ENCODE peak calls at places on chromosomes 2 and 18, in five cellular contexts. One of them, this sample, is unnamed.

GRCh38 chr2:46914578-46915230 is 902 bp downstream of the MCFD2 start:
- DNase-seq in IMR-90: no peak
- DNase-seq in fibroblast of lung: peak; percentile 15
- DNase-seq in body of pancreas: no peak
- DNase-seq in uterus: no peak
- DNase-seq in this sample: no peak

GRCh38 chr2:216554755-216555154 is 56.1 kb downstream of the RPL37A start:
- DNase-seq in IMR-90: no peak
- DNase-seq in fibroblast of lung: no peak
- DNase-seq in body of pancreas: no peak
- DNase-seq in uterus: no peak
- DNase-seq in this sample: no peak

GRCh38 chr2:48541696-48542389 is 11.9 kb downstream of the STON1 start:
- DNase-seq in IMR-90: no peak
- DNase-seq in fibroblast of lung: no peak
- DNase-seq in body of pancreas: no peak
- DNase-seq in uterus: no peak
- DNase-seq in this sample: no peak

GRCh38 chr2:5818947-5819346 is 126.8 kb downstream of the SOX11 start:
- DNase-seq in IMR-90: peak; percentile 5
- DNase-seq in fibroblast of lung: peak; percentile 59
- DNase-seq in body of pancreas: no peak
- DNase-seq in uterus: no peak
- DNase-seq in this sample: no peak

GRCh38 chr2:42054657-42055430 is 7.0 kb downstream of the PKDCC start:
- DNase-seq in IMR-90: no peak
- DNase-seq in fibroblast of lung: no peak
- DNase-seq in body of pancreas: peak; percentile 51
- DNase-seq in uterus: no peak
- DNase-seq in this sample: no peak

GRCh38 chr2:26767894-26768487 is 3.9 kb downstream of the SLC35F6 start:
- DNase-seq in IMR-90: no peak
- DNase-seq in fibroblast of lung: no peak
- DNase-seq in body of pancreas: peak; percentile 36
- DNase-seq in uterus: no peak
- DNase-seq in this sample: no peak

GRCh38 chr18:60117321-60117720 is 217.5 kb downstream of the PMAIP1 start:
- DNase-seq in IMR-90: no peak
- DNase-seq in fibroblast of lung: no peak
- DNase-seq in body of pancreas: no peak
- DNase-seq in uterus: no peak
- DNase-seq in this sample: no peak

GRCh38 chr2:169141713-169142352 is 72.5 kb downstream of the DHRS9 start:
- DNase-seq in IMR-90: peak; percentile 53
- DNase-seq in fibroblast of lung: peak; percentile 57
- DNase-seq in body of pancreas: peak; percentile 68
- DNase-seq in uterus: peak; percentile 15
- DNase-seq in this sample: peak; percentile 0

GRCh38 chr2:240213226-240213475 is 72.7 kb upstream of the OTOS start:
- DNase-seq in IMR-90: no peak
- DNase-seq in fibroblast of lung: no peak
- DNase-seq in body of pancreas: no peak
- DNase-seq in uterus: no peak
- DNase-seq in this sample: peak; percentile 52

GRCh38 chr2:46351388-46352141 is 54.4 kb downstream of the EPAS1 start:
- DNase-seq in IMR-90: no peak
- DNase-seq in fibroblast of lung: no peak
- DNase-seq in body of pancreas: no peak
- DNase-seq in uterus: peak; percentile 61
- DNase-seq in this sample: no peak

GRCh38 chr2:121080013-121080772 is 204.8 kb downstream of the TFCP2L1 start:
- DNase-seq in IMR-90: peak; percentile 34
- DNase-seq in fibroblast of lung: peak; percentile 53
- DNase-seq in body of pancreas: peak; percentile 74
- DNase-seq in uterus: peak; percentile 67
- DNase-seq in this sample: peak; percentile 53

GRCh38 chr2:64260817-64261216 is 116.6 kb upstream of the PELI1 start:
- DNase-seq in IMR-90: no peak
- DNase-seq in fibroblast of lung: no peak
- DNase-seq in body of pancreas: peak; percentile 25
- DNase-seq in uterus: peak; percentile 51
- DNase-seq in this sample: no peak

GRCh38 chr2:216578325-216578724 is 54.9 kb upstream of the IGFBP2 start:
- DNase-seq in IMR-90: peak; percentile 66
- DNase-seq in fibroblast of lung: no peak
- DNase-seq in body of pancreas: no peak
- DNase-seq in uterus: no peak
- DNase-seq in this sample: no peak

GRCh38 chr18:21112543-21113105 is 1.0 kb upstream of the ROCK1 start:
- DNase-seq in IMR-90: peak; percentile 32
- DNase-seq in fibroblast of lung: peak; percentile 9
- DNase-seq in body of pancreas: no peak
- DNase-seq in uterus: no peak
- DNase-seq in this sample: no peak

GRCh38 chr2:142834003-142834402 is 43.5 kb upstream of the KYNU start:
- DNase-seq in IMR-90: peak; percentile 64
- DNase-seq in fibroblast of lung: peak; percentile 61
- DNase-seq in body of pancreas: no peak
- DNase-seq in uterus: no peak
- DNase-seq in this sample: no peak

GRCh38 chr2:43748333-43748732 is 25.5 kb upstream of the DYNC2LI1 start:
- DNase-seq in IMR-90: no peak
- DNase-seq in fibroblast of lung: no peak
- DNase-seq in body of pancreas: no peak
- DNase-seq in uterus: no peak
- DNase-seq in this sample: no peak

GRCh38 chr2:234931369-234931768 is 20.4 kb upstream of the SH3BP4 start:
- DNase-seq in IMR-90: peak; percentile 75
- DNase-seq in fibroblast of lung: peak; percentile 72
- DNase-seq in body of pancreas: no peak
- DNase-seq in uterus: no peak
- DNase-seq in this sample: no peak

GRCh38 chr2:117085719-117086118 is 728.8 kb upstream of the DDX18 start:
- DNase-seq in IMR-90: no peak
- DNase-seq in fibroblast of lung: no peak
- DNase-seq in body of pancreas: no peak
- DNase-seq in uterus: no peak
- DNase-seq in this sample: no peak

GRCh38 chr18:72419914-72420313 is 124.2 kb downstream of the CBLN2 start:
- DNase-seq in IMR-90: no peak
- DNase-seq in fibroblast of lung: no peak
- DNase-seq in body of pancreas: no peak
- DNase-seq in uterus: no peak
- DNase-seq in this sample: no peak

GRCh38 chr2:218125095-218125494 is 733 bp upstream of the CXCR2 start:
- DNase-seq in IMR-90: peak; percentile 4
- DNase-seq in fibroblast of lung: peak; percentile 47
- DNase-seq in body of pancreas: no peak
- DNase-seq in uterus: no peak
- DNase-seq in this sample: no peak
- H3K27ac ChIP-seq in IMR-90: no peak overlapping the region
- H3K27ac ChIP-seq in fibroblast of lung: no peak overlapping the region
- H3K27ac ChIP-seq in body of pancreas: no peak overlapping the region
- H3K27ac ChIP-seq in uterus: no peak overlapping the region
- H3K27ac ChIP-seq in this sample: no peak overlapping the region

GRCh38 chr2:7030810-7031209 is 113.6 kb downstream of the RNF144A start:
- DNase-seq in IMR-90: no peak
- DNase-seq in fibroblast of lung: no peak
- DNase-seq in body of pancreas: peak; percentile 36
- DNase-seq in uterus: no peak
- DNase-seq in this sample: peak; percentile 62
- H3K27ac ChIP-seq in IMR-90: no peak overlapping the region
- H3K27ac ChIP-seq in fibroblast of lung: no peak overlapping the region
- H3K27ac ChIP-seq in body of pancreas: peak overlapping the region; percentile 81
- H3K27ac ChIP-seq in uterus: no peak overlapping the region
- H3K27ac ChIP-seq in this sample: peak overlapping the region; percentile 79

DNA sequence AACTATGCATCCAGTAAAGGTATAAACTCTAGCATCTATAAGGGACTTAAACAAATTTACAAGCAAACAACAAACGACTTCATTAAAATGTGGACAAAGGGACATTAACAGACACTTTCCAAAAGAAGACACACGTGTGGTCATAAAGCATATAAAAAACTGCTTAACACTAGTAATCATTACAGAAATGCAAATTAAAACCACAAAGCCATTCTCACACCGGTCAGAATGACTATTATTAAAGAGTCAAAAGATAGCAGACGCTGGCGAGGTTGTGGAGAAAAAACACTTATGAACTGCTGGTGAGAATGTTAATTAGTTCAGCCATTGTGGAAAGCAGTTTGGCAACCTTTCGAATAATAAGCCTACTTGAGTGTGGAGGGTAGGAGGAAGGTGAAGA is 217.0 kb upstream of the DLGAP1 start:
- DNase-seq in IMR-90: no peak
- DNase-seq in fibroblast of lung: no peak
- DNase-seq in body of pancreas: no peak
- DNase-seq in uterus: no peak
- DNase-seq in this sample: no peak
- H3K27ac ChIP-seq in IMR-90: no peak overlapping the region
- H3K27ac ChIP-seq in fibroblast of lung: no peak overlapping the region
- H3K27ac ChIP-seq in body of pancreas: no peak overlapping the region
- H3K27ac ChIP-seq in uterus: no peak overlapping the region
- H3K27ac ChIP-seq in this sample: no peak overlapping the region

DNA sequence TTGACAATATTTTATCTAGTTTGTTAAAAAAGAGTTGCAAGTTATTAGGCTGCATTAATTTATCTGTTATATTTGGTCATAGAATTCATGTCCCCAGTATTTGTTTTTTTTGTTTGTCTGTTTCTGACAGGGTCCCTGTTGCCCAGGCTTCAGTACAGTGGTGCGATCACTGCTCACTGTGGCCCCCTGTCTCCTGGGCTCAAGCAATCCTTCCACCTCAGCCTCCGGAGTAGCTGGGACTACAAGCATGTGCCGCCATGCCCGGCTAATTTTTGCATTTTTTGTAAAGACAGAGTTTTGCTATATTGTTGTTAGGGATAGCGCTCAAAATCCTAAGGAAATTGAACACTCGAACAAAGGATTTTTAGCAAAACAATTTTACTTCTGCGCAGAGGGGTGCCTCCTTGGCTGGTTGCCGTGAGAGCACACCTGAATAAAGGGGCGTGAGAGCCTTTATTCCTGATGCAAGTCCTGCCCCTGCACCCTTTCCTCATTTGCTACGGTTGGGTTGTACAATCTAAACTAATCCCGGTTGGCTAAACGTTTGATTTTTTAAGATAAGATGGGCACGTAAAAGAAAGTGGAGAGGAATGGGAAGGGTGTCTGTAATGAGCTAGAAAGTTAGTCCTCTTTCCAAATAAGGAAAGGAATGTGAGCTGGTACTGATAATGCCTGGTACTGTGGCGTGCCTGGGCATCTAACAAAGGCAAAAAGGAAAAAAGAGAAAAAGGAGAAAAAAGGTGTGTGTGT is 65.5 kb downstream of the COMMD1 start:
- DNase-seq in IMR-90: no peak
- DNase-seq in fibroblast of lung: no peak
- DNase-seq in body of pancreas: no peak
- DNase-seq in uterus: no peak
- DNase-seq in this sample: no peak
- H3K27ac ChIP-seq in IMR-90: no peak overlapping the region
- H3K27ac ChIP-seq in fibroblast of lung: no peak overlapping the region
- H3K27ac ChIP-seq in body of pancreas: peak overlapping the region; percentile 25
- H3K27ac ChIP-seq in uterus: no peak overlapping the region
- H3K27ac ChIP-seq in this sample: no peak overlapping the region

DNA sequence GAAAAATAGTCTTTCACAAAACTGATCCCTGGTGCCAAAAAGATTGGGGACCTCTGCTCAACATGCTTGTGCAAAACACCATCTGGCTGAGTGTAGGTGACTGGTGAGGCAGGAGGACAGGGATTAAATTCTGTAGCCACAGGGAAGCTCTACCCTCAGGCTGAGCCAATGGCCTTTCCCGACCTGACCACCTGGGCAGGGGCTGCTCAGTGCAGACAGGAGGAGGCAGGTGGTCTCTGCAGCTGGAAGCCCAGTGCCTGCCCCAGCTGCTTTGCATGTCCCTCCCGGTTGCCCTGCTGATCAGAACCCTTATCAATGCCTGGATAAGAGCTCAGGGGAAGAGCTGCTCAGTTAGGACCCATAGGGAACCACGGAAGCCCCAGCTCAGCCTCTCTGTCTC is 235.3 kb downstream of the ANKRD36 start:
- DNase-seq in IMR-90: no peak
- DNase-seq in fibroblast of lung: no peak
- DNase-seq in body of pancreas: no peak
- DNase-seq in uterus: no peak
- DNase-seq in this sample: no peak
- H3K27ac ChIP-seq in IMR-90: no peak overlapping the region
- H3K27ac ChIP-seq in fibroblast of lung: no peak overlapping the region
- H3K27ac ChIP-seq in body of pancreas: no peak overlapping the region
- H3K27ac ChIP-seq in uterus: no peak overlapping the region
- H3K27ac ChIP-seq in this sample: no peak overlapping the region

This sample was measured in caudate nucleus.